ENCODE peak calls at places on chromosomes 16 and 17, in six cellular contexts. One of them, this sample, is unnamed.

GRCh38 chr17:49439673-49440571 is 25.2 kb upstream of the PHB1 start:
- DNase-seq in kidney epithelial cell: peak
- DNase-seq in astrocyte of the hippocampus: peak
- DNase-seq in stromal cell of bone marrow: no peak
- DNase-seq in lung: no peak
- DNase-seq in EL: peak
- DNase-seq in this sample: no peak

GRCh38 chr16:11491524-11491923 is 95.2 kb downstream of the LITAF start:
- DNase-seq in EL: no peak
- DNase-seq in stromal cell of bone marrow: no peak
- DNase-seq in kidney epithelial cell: no peak
- DNase-seq in astrocyte of the hippocampus: no peak
- DNase-seq in lung: no peak
- DNase-seq in this sample: no peak

GRCh38 chr16:78816499-78817441 is 717.3 kb downstream of the WWOX start:
- DNase-seq in kidney epithelial cell: no peak
- DNase-seq in lung: no peak
- DNase-seq in astrocyte of the hippocampus: peak
- DNase-seq in stromal cell of bone marrow: peak
- DNase-seq in EL: no peak
- DNase-seq in this sample: peak

GRCh38 chr17:2700491-2701141 is 10.9 kb downstream of the CLUH start:
- DNase-seq in kidney epithelial cell: no peak
- DNase-seq in lung: no peak
- DNase-seq in stromal cell of bone marrow: no peak
- DNase-seq in EL: no peak
- DNase-seq in astrocyte of the hippocampus: no peak
- DNase-seq in this sample: no peak

GRCh38 chr16:66619534-66620418 is 15.3 kb downstream of the CMTM3 start:
- DNase-seq in lung: no peak
- DNase-seq in kidney epithelial cell: peak
- DNase-seq in EL: peak
- DNase-seq in astrocyte of the hippocampus: peak
- DNase-seq in stromal cell of bone marrow: peak
- DNase-seq in this sample: no peak

GRCh38 chr17:36001109-36001735 is at the start of gene CCL15:
- DNase-seq in stromal cell of bone marrow: no peak
- DNase-seq in lung: no peak
- DNase-seq in kidney epithelial cell: no peak
- DNase-seq in EL: no peak
- DNase-seq in astrocyte of the hippocampus: no peak
- DNase-seq in this sample: no peak

GRCh38 chr16:88691924-88692560 is 5.7 kb upstream of the SNAI3 start:
- DNase-seq in stromal cell of bone marrow: no peak
- DNase-seq in lung: peak
- DNase-seq in astrocyte of the hippocampus: no peak
- DNase-seq in kidney epithelial cell: no peak
- DNase-seq in EL: no peak
- DNase-seq in this sample: no peak

GRCh38 chr17:40516581-40517285 is 15.3 kb upstream of the TNS4 start:
- DNase-seq in astrocyte of the hippocampus: no peak
- DNase-seq in kidney epithelial cell: no peak
- DNase-seq in stromal cell of bone marrow: no peak
- DNase-seq in EL: peak
- DNase-seq in lung: no peak
- DNase-seq in this sample: no peak

This sample was measured in retinal pigment epithelial cell.